ENCODE peak calls at places on chromosomes 7 and 10, in eight cellular contexts. B is NCI-H2107, R is H9, O is A549, I is astrocyte of the spinal cord, N is NCI-H1694 treated with DMSO at 0.1 percent for 48 hours, X is ovary, Y is cerebellum. D is an unnamed sample.

GRCh38 chr7:3210531-3210930 is 90.5 kb upstream of the SDK1 start:
- DNase-seq in X (no peak), N (no peak), Y (no peak), R (peak; percentile 59), B (no peak), I (no peak), O (no peak), D (no peak)

GRCh38 chr7:77309714-77310220 is 106.4 kb downstream of the GSAP start:
- DNase-seq in I (no peak), Y (no peak), R (no peak), O (no peak), B (no peak), X (no peak), N (no peak), D (no peak)

GRCh38 chr10:91127341-91128082 is 93.0 kb upstream of the PCGF5 start:
- DNase-seq in I (no peak), B (no peak), Y (no peak), O (no peak), X (no peak), N (no peak), R (no peak), D (no peak)

GRCh38 chr7:142939226-142939910 is at the start of gene LLCFC1:
- DNase-seq in R (peak; percentile 84), I (no peak), X (no peak), B (no peak), Y (no peak), O (peak; percentile 9), N (no peak), D (no peak)

GRCh38 chr10:114045738-114046458 is 2.2 kb downstream of the ADRB1 start:
- DNase-seq in Y (no peak), R (no peak), B (no peak), I (no peak), N (no peak), O (no peak), X (no peak), D (no peak)

GRCh38 chr7:129452589-129453231 is 18.5 kb downstream of the STRIP2 start:
- DNase-seq in R (no peak), X (no peak), N (no peak), Y (no peak), I (no peak), O (no peak), B (no peak), D (no peak)

GRCh38 chr7:42618649-42619315 is 293.1 kb downstream of the C7orf25 start:
- DNase-seq in X (no peak), I (no peak), Y (no peak), B (no peak), R (no peak), N (no peak), O (no peak), D (no peak)

GRCh38 chr10:13997650-13998049 is 333.1 kb downstream of the FRMD4A start:
- DNase-seq in Y (no peak), O (no peak), I (no peak), R (no peak), B (no peak), X (no peak), N (no peak), D (no peak)

GRCh38 chr10:29925771-29926345 is 133.5 kb downstream of the JCAD start:
- DNase-seq in X (no peak), R (no peak), I (no peak), Y (no peak), B (no peak), N (no peak), O (no peak), D (no peak)

GRCh38 chr7:116500071-116500853 is 724 bp downstream of the CAV2 start:
- DNase-seq in O (peak; percentile 63), N (no peak), Y (no peak), I (peak; percentile 69), R (peak; percentile 54), B (no peak), X (peak; percentile 58), D (no peak)

GRCh38 chr10:124643281-124644009 is 100.7 kb downstream of the FAM53B start:
- DNase-seq in O (no peak), N (no peak), B (no peak), X (no peak), I (no peak), Y (no peak), R (no peak), D (no peak)

GRCh38 chr7:23232966-23233365 is 13.6 kb upstream of the GPNMB start:
- DNase-seq in X (no peak), R (no peak), B (no peak), N (no peak), Y (no peak), O (no peak), I (no peak), D (no peak)

GRCh38 chr7:94996331-94996730 is 88.9 kb downstream of the PPP1R9A start:
- DNase-seq in Y (no peak), O (no peak), R (no peak), B (no peak), X (no peak), I (no peak), N (no peak), D (no peak)

GRCh38 chr7:424301-424935 is 95.2 kb downstream of the PDGFA start:
- DNase-seq in X (no peak), N (peak; percentile 34), Y (no peak), I (no peak), O (no peak), R (no peak), B (no peak), D (no peak)

GRCh38 chr10:15703167-15703880 is 16.4 kb downstream of the ITGA8 start:
- DNase-seq in X (no peak), Y (no peak), O (no peak), B (no peak), N (no peak), R (no peak), I (peak; percentile 32), D (no peak)

GRCh38 chr7:45687721-45688120 is 113.6 kb downstream of the ADCY1 start:
- DNase-seq in N (no peak), B (no peak), R (peak; percentile 10), Y (no peak), I (no peak), O (no peak), X (no peak), D (no peak)

GRCh38 chr10:100186813-100187212 is 984 bp upstream of the ERLIN1 start:
- DNase-seq in X (peak; percentile 40), Y (peak; percentile 8), I (no peak), N (no peak), O (peak; percentile 18), R (no peak), B (no peak), D (no peak)

GRCh38 chr7:41599760-41600159 is 103.1 kb downstream of the INHBA start:
- DNase-seq in N (no peak), I (no peak), R (peak; percentile 72), Y (no peak), O (peak; percentile 4), B (no peak), X (no peak), D (no peak)

GRCh38 chr10:78960316-78960800 is 108.4 kb upstream of the ZMIZ1 start:
- DNase-seq in B (no peak), Y (peak; percentile 70), I (peak; percentile 91), X (peak; percentile 81), O (no peak), N (no peak), R (no peak), D (no peak)

GRCh38 chr10:86786368-86786767 is 29.9 kb downstream of the BMPR1A start:
- DNase-seq in O (no peak), X (no peak), B (no peak), I (peak; percentile 7), Y (no peak), R (no peak), N (no peak), D (no peak)

GRCh38 chr10:35040761-35041501 is 49.2 kb downstream of the CUL2 start:
- DNase-seq in R (peak; percentile 60), O (no peak), N (no peak), Y (no peak), X (no peak), B (no peak), I (peak; percentile 76), D (no peak)

GRCh38 chr10:93916257-93917063 is 22.7 kb downstream of the SLC35G1 start:
- DNase-seq in I (peak; percentile 61), Y (peak; percentile 22), X (no peak), N (peak; percentile 54), R (no peak), O (peak; percentile 58), B (no peak), D (no peak)

GRCh38 chr7:30521532-30521931 is 16.9 kb upstream of the GGCT start:
- DNase-seq in X (no peak), Y (no peak), I (no peak), O (no peak), N (no peak), R (no peak), B (no peak), D (no peak)

GRCh38 chr7:147412782-147413186 is 1177.8 kb upstream of the C7orf33 start:
- DNase-seq in X (no peak), N (no peak), B (no peak), Y (no peak), R (no peak), I (peak; percentile 78), O (peak; percentile 32), D (no peak)

GRCh38 chr10:132768346-132769248 is 17.4 kb downstream of the NKX6-2 start:
- DNase-seq in X (no peak), N (no peak), I (no peak), B (no peak), R (no peak), O (no peak), Y (peak; percentile 67), D (no peak)

GRCh38 chr7:44738876-44739665 is 9.6 kb upstream of the ZMIZ2 start:
- DNase-seq in I (no peak), B (no peak), Y (no peak), X (no peak), R (no peak), O (no peak), N (no peak), D (no peak)

GRCh38 chr10:31584098-31584631 is 265.1 kb downstream of the ZEB1 start:
- DNase-seq in B (no peak), R (no peak), N (no peak), X (no peak), O (no peak), I (no peak), Y (no peak), D (no peak)

GRCh38 chr10:122435212-122435827 is 19.1 kb upstream of the ARMS2 start:
- DNase-seq in I (peak; percentile 67), X (no peak), R (no peak), Y (peak; percentile 13), O (peak; percentile 48), N (peak; percentile 16), B (peak; percentile 3), D (no peak)

GRCh38 chr10:72679838-72680241 is 12.1 kb upstream of the MCU start:
- DNase-seq in I (no peak), N (no peak), X (no peak), R (no peak), O (peak; percentile 57), B (no peak), Y (no peak), D (no peak)

GRCh38 chr10:82020999-82021398 is 146.0 kb downstream of the NRG3 start:
- DNase-seq in Y (no peak), O (no peak), X (no peak), B (no peak), I (no peak), N (no peak), R (no peak), D (no peak)

GRCh38 chr10:132868995-132869394 is 73.4 kb downstream of the CFAP46 start:
- DNase-seq in R (peak; percentile 24), X (peak; percentile 21), I (no peak), Y (no peak), N (no peak), B (no peak), O (no peak), D (no peak)

GRCh38 chr10:97553575-97554100 is 18.9 kb upstream of the ANKRD2 start:
- DNase-seq in I (peak; percentile 73), N (peak; percentile 13), O (peak; percentile 74), R (peak; percentile 93), B (peak; percentile 12), X (peak; percentile 82), Y (no peak), D (no peak)

GRCh38 chr10:17029581-17030271 is 99.9 kb downstream of the CUBN start:
- DNase-seq in N (no peak), O (peak; percentile 13), X (peak; percentile 72), R (no peak), B (no peak), I (peak; percentile 86), Y (no peak), D (no peak)

GRCh38 chr10:4034907-4035581 is 250.0 kb upstream of the KLF6 start:
- DNase-seq in N (no peak), Y (no peak), R (no peak), B (no peak), I (peak; percentile 35), X (no peak), O (no peak), D (no peak)

D was measured in cortex of kidney.